ENCODE peak calls at places on chromosomes 13 and 19, in seven cellular contexts. D is astrocyte of the cerebellum, P is lower leg skin, R is heart left ventricle, X is colonic mucosa, M is transverse colon, A is Peyer's patch. L is an unnamed sample.

GRCh38 chr13:24834902-24835510 is 71.0 kb downstream of the RNF17 start:
- DNase-seq in D (no peak), P (no peak), R (no peak), X (peak), M (peak), A (no peak), L (no peak)

GRCh38 chr19:34145741-34146202 is 26.5 kb upstream of the LSM14A start:
- DNase-seq in D (peak), P (peak), R (peak), X (peak), M (peak), A (peak), L (no peak)

GRCh38 chr19:17473041-17473440 is 2.7 kb downstream of the SLC27A1 start:
- DNase-seq in D (peak), P (no peak), R (no peak), X (no peak), M (no peak), A (no peak), L (no peak)

GRCh38 chr13:75621147-75621546 is 15.0 kb upstream of the LMO7 start:
- DNase-seq in D (no peak), P (no peak), R (no peak), X (no peak), M (no peak), A (no peak), L (no peak)

GRCh38 chr19:49555600-49556411 is 24.6 kb downstream of the NOSIP start:
- DNase-seq in D (peak), P (no peak), R (peak), X (peak), M (peak), A (peak), L (no peak)

GRCh38 chr19:5103061-5103701 is 134.3 kb downstream of the KDM4B start:
- DNase-seq in D (peak), P (no peak), R (peak), X (no peak), M (no peak), A (no peak), L (no peak)

GRCh38 chr13:34207334-34207733 is 389.4 kb downstream of the RFC3 start:
- DNase-seq in D (peak), P (no peak), R (peak), X (no peak), M (no peak), A (no peak), L (peak)

GRCh38 chr13:94534171-94534570 is 54.7 kb upstream of the DCT start:
- DNase-seq in D (peak), P (no peak), R (no peak), X (no peak), M (no peak), A (no peak), L (peak)

GRCh38 chr19:46514589-46515289 is 19.1 kb upstream of the PNMA8B start:
- DNase-seq in D (no peak), P (no peak), R (no peak), X (no peak), M (no peak), A (no peak), L (no peak)

GRCh38 chr19:37977992-37978391 is 71.0 kb downstream of the SIPA1L3 start:
- DNase-seq in D (peak), P (no peak), R (no peak), X (no peak), M (no peak), A (no peak), L (no peak)

GRCh38 chr19:40424637-40425449 is 949 bp downstream of the SERTAD1 start:
- DNase-seq in D (no peak), P (no peak), R (no peak), X (peak), M (no peak), A (peak), L (no peak)

GRCh38 chr13:31485651-31486051 is 253.7 kb upstream of the RXFP2 start:
- DNase-seq in D (no peak), P (no peak), R (no peak), X (no peak), M (no peak), A (no peak), L (no peak)

GRCh38 chr13:113058129-113058987 is 47.2 kb upstream of the F7 start:
- DNase-seq in D (no peak), P (no peak), R (no peak), X (no peak), M (no peak), A (no peak), L (no peak)

GRCh38 chr13:39217471-39217870 is 179.2 kb downstream of the NHLRC3 start:
- DNase-seq in D (no peak), P (no peak), R (no peak), X (no peak), M (no peak), A (no peak), L (no peak)

GRCh38 chr13:46134494-46134893 is 29.7 kb upstream of the CPB2 start:
- DNase-seq in D (no peak), P (no peak), R (no peak), X (no peak), M (no peak), A (no peak), L (no peak)

GRCh38 chr19:27733551-27734266 is 1479.2 kb downstream of the UQCRFS1 start:
- DNase-seq in D (no peak), P (no peak), R (no peak), X (no peak), M (no peak), A (no peak), L (no peak)

GRCh38 chr13:29503041-29503837 is 92.2 kb downstream of the SLC7A1 start:
- DNase-seq in D (no peak), P (no peak), R (no peak), X (no peak), M (no peak), A (no peak), L (no peak)

GRCh38 chr13:106083620-106084350 is 451.7 kb downstream of the EFNB2 start:
- DNase-seq in D (no peak), P (no peak), R (peak), X (peak), M (peak), A (peak), L (no peak)

GRCh38 chr13:42071667-42072419 is 23.4 kb downstream of the DGKH start:
- DNase-seq in D (no peak), P (no peak), R (no peak), X (no peak), M (no peak), A (no peak), L (no peak)

GRCh38 chr19:27744926-27745844 is 1467.8 kb downstream of the UQCRFS1 start:
- DNase-seq in D (no peak), P (peak), R (no peak), X (peak), M (no peak), A (peak), L (no peak)

GRCh38 chr13:36428083-36428482 is 4.2 kb upstream of the CCNA1 start:
- DNase-seq in D (no peak), P (no peak), R (no peak), X (no peak), M (no peak), A (no peak), L (no peak)

GRCh38 chr13:46094478-46094877 is 10.4 kb downstream of the CPB2 start:
- DNase-seq in D (no peak), P (no peak), R (no peak), X (no peak), M (no peak), A (no peak), L (no peak)

GRCh38 chr13:36029171-36029570 is 102.0 kb downstream of the DCLK1 start:
- DNase-seq in D (peak), P (no peak), R (no peak), X (no peak), M (no peak), A (no peak), L (no peak)

GRCh38 chr19:50794778-50795664 is 4.8 kb downstream of the ACP4 start:
- DNase-seq in D (no peak), P (no peak), R (no peak), X (no peak), M (no peak), A (no peak), L (no peak)

GRCh38 chr19:18373407-18373891 is 12.5 kb upstream of the GDF15 start:
- DNase-seq in D (no peak), P (no peak), R (no peak), X (no peak), M (no peak), A (no peak), L (no peak)

GRCh38 chr19:28468701-28469459 is 744.1 kb downstream of the UQCRFS1 start:
- DNase-seq in D (no peak), P (no peak), R (no peak), X (peak), M (peak), A (peak), L (no peak)

GRCh38 chr19:29587059-29587458 is 19.0 kb upstream of the POP4 start:
- DNase-seq in D (no peak), P (no peak), R (no peak), X (no peak), M (no peak), A (peak), L (no peak)

GRCh38 chr19:4851551-4852290 is 15.7 kb downstream of the PLIN3 start:
- DNase-seq in D (no peak), P (peak), R (peak), X (peak), M (peak), A (peak), L (no peak)

GRCh38 chr13:109998808-109999528 is 212.6 kb upstream of the IRS2 start:
- DNase-seq in D (peak), P (no peak), R (no peak), X (no peak), M (no peak), A (no peak), L (peak)

GRCh38 chr19:51333836-51334460 is 8.0 kb downstream of the VSIG10L start:
- DNase-seq in D (no peak), P (no peak), R (no peak), X (no peak), M (no peak), A (no peak), L (no peak)

GRCh38 chr19:29610574-29611271 is 4.6 kb downstream of the POP4 start:
- DNase-seq in D (peak), P (peak), R (peak), X (peak), M (peak), A (peak), L (peak)

GRCh38 chr19:43505186-43505456 is 575 bp upstream of the PHLDB3 start:
- DNase-seq in D (no peak), P (no peak), R (no peak), X (no peak), M (no peak), A (no peak), L (no peak)

GRCh38 chr19:991174-991931 is 7.2 kb downstream of the WDR18 start:
- DNase-seq in D (no peak), P (no peak), R (no peak), X (peak), M (peak), A (no peak), L (no peak)

DNA sequence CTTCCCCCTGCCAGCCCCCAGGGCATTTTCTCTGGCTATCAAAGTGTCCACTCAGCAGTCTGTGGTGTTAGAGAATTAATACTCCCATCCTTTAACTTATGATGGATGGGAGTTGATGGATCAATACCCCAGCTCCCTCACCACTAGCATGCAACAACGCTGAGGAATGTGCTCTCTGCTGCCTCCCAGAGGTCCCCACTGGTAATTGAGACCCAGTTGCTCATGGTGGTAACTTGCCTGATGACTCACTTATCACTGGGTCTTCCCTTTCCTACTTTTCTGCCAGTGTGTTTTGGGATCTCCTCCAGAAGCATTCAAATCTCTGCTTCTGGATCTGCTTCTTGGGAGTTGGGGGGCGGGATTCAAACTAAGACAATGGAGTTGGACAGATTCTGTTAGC is 20.3 kb upstream of the CACNA1A start:
- DNase-seq in D (no peak), P (no peak), R (no peak), X (no peak), M (no peak), A (no peak), L (no peak)
- TF ChIP-seq CTCF in D (peak), P (no peak), R (no peak), X (no peak), M (peak), A (no peak), L (peak)

DNA sequence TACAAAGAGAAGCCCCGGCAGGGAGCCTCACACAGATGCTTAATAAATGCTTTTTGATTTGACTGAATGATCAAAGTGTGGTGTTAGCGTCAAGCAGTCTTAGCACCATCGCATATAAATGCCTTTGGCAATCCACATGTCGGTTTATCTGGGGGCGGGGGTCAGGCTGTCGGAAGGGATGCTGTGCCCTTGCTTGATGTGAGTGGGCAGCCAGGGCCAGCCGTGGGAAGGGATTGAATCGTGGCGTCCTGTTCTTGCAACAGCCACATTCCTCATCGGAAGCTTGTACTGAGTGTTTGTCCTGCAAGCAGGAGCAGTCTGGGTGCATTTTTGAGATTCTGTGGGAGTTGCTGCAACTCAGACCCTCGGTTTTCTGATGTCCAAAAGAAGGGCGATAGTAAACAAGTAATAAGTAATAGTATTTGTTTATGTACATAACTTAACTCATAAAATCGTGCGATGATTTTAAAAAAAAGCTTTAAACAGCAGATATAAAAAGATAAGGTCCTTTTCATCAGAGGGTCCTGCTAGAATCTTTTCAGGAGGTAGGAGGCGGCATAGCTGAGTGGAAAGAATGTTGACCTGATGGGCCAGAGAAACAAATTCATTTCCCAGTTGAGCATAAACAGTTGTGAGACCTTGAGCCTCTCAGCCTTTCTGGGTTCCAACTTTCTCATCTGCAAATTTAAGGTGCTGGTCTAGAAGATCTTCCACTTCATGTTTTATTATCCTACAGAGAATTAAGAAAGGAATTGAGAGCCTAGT is 173.3 kb downstream of the LACC1 start:
- DNase-seq in D (no peak), P (no peak), R (no peak), X (no peak), M (peak), A (no peak), L (peak)
- H3K4me3 ChIP-seq in D (no peak), P (no peak), R (no peak), X (no peak), M (no peak), A (no peak), L (no peak)

GRCh38 chr13:32535140-32535539 is 3.5 kb downstream of the N4BP2L2 start:
- DNase-seq in D (no peak), P (no peak), R (no peak), X (no peak), M (no peak), A (no peak), L (no peak)

GRCh38 chr13:32535748-32536147 is 2.8 kb downstream of the N4BP2L2 start:
- DNase-seq in D (no peak), P (no peak), R (no peak), X (no peak), M (no peak), A (no peak), L (no peak)

GRCh38 chr13:32538234-32538620 is 368 bp downstream of the N4BP2L2 start:
- DNase-seq in D (peak), P (peak), R (peak), X (no peak), M (no peak), A (no peak), L (peak)

GRCh38 chr13:32537580-32538233 is 888 bp downstream of the N4BP2L2 start:
- DNase-seq in D (no peak), P (peak), R (peak), X (peak), M (peak), A (peak), L (no peak)

GRCh38 chr13:32538621-32539246 is at the start of gene N4BP2L2:
- DNase-seq in D (peak), P (peak), R (peak), X (peak), M (peak), A (peak), L (peak)
- TF ChIP-seq CTCF in D (peak), P (no peak), R (peak), X (no peak), M (no peak), A (no peak), L (peak)

GRCh38 chr13:98755729-98756128 is 3.3 kb upstream of the SLC15A1 start:
- DNase-seq in D (no peak), P (no peak), R (no peak), X (no peak), M (no peak), A (peak), L (no peak)

GRCh38 chr13:98766716-98767115 is 14.2 kb upstream of the SLC15A1 start:
- DNase-seq in D (no peak), P (no peak), R (no peak), X (no peak), M (no peak), A (no peak), L (no peak)

GRCh38 chr13:98766120-98766519 is 13.6 kb upstream of the SLC15A1 start:
- DNase-seq in D (no peak), P (no peak), R (no peak), X (no peak), M (no peak), A (no peak), L (no peak)

GRCh38 chr13:98761979-98762616 is 9.6 kb upstream of the SLC15A1 start:
- DNase-seq in D (no peak), P (no peak), R (no peak), X (no peak), M (no peak), A (peak), L (no peak)

GRCh38 chr13:98761126-98761978 is 8.9 kb upstream of the SLC15A1 start:
- DNase-seq in D (peak), P (no peak), R (no peak), X (no peak), M (no peak), A (peak), L (no peak)
- H3K4me3 ChIP-seq in D (no peak), P (no peak), R (no peak), X (no peak), M (no peak), A (peak), L (peak)

L was measured in retinal pigment epithelial cell.